ENCODE peak calls at places on chromosomes 3 and 15, in seven cellular contexts. One of them, this sample, is unnamed.

GRCh38 chr15:60554494-60554893 is 75.6 kb upstream of the ICE2 start:
- DNase-seq in DMS53: no peak
- DNase-seq in HEK293T: no peak
- DNase-seq in nucleus accumbens: no peak
- DNase-seq in nephron progenitor cell: no peak
- DNase-seq in ELR: no peak
- DNase-seq in NT2/D1: no peak
- DNase-seq in this sample: no peak

GRCh38 chr15:79689030-79689429 is 207.8 kb downstream of the MTHFS start:
- DNase-seq in DMS53: no peak
- DNase-seq in HEK293T: no peak
- DNase-seq in nucleus accumbens: no peak
- DNase-seq in nephron progenitor cell: no peak
- DNase-seq in ELR: no peak
- DNase-seq in NT2/D1: no peak
- DNase-seq in this sample: no peak

GRCh38 chr3:11622846-11623550 is 20.7 kb downstream of the VGLL4 start:
- DNase-seq in DMS53: no peak
- DNase-seq in HEK293T: no peak
- DNase-seq in nucleus accumbens: no peak
- DNase-seq in nephron progenitor cell: no peak
- DNase-seq in ELR: no peak
- DNase-seq in NT2/D1: no peak
- DNase-seq in this sample: no peak

GRCh38 chr3:114542359-114542758 is 248.5 kb downstream of the TIGIT start:
- DNase-seq in DMS53: no peak
- DNase-seq in HEK293T: no peak
- DNase-seq in nucleus accumbens: no peak
- DNase-seq in nephron progenitor cell: no peak
- DNase-seq in ELR: no peak
- DNase-seq in NT2/D1: peak
- DNase-seq in this sample: no peak

GRCh38 chr3:144097144-144097543 is 125.5 kb downstream of the DIPK2A start:
- DNase-seq in DMS53: peak
- DNase-seq in HEK293T: no peak
- DNase-seq in nucleus accumbens: no peak
- DNase-seq in nephron progenitor cell: no peak
- DNase-seq in ELR: no peak
- DNase-seq in NT2/D1: no peak
- DNase-seq in this sample: no peak

GRCh38 chr3:37054370-37054769 is 61.1 kb downstream of the MLH1 start:
- DNase-seq in DMS53: no peak
- DNase-seq in HEK293T: peak
- DNase-seq in nucleus accumbens: no peak
- DNase-seq in nephron progenitor cell: no peak
- DNase-seq in ELR: peak
- DNase-seq in NT2/D1: no peak
- DNase-seq in this sample: no peak

GRCh38 chr15:45132844-45133560 is 3.2 kb downstream of the DUOX1 start:
- DNase-seq in DMS53: no peak
- DNase-seq in HEK293T: no peak
- DNase-seq in nucleus accumbens: no peak
- DNase-seq in nephron progenitor cell: no peak
- DNase-seq in ELR: peak
- DNase-seq in NT2/D1: no peak
- DNase-seq in this sample: no peak

GRCh38 chr3:104598848-104599501 is 767.7 kb upstream of the ALCAM start:
- DNase-seq in DMS53: peak
- DNase-seq in HEK293T: no peak
- DNase-seq in nucleus accumbens: no peak
- DNase-seq in nephron progenitor cell: no peak
- DNase-seq in ELR: no peak
- DNase-seq in NT2/D1: no peak
- DNase-seq in this sample: no peak

GRCh38 chr15:48553559-48553958 is 92.0 kb downstream of the FBN1 start:
- DNase-seq in DMS53: no peak
- DNase-seq in HEK293T: no peak
- DNase-seq in nucleus accumbens: no peak
- DNase-seq in nephron progenitor cell: no peak
- DNase-seq in ELR: peak
- DNase-seq in NT2/D1: no peak
- DNase-seq in this sample: no peak

GRCh38 chr3:9074079-9074478 is 110.8 kb upstream of the RAD18 start:
- DNase-seq in DMS53: no peak
- DNase-seq in HEK293T: no peak
- DNase-seq in nucleus accumbens: no peak
- DNase-seq in nephron progenitor cell: no peak
- DNase-seq in ELR: no peak
- DNase-seq in NT2/D1: no peak
- DNase-seq in this sample: no peak

GRCh38 chr3:146547235-146547835 is 2.9 kb upstream of the PLSCR1 start:
- DNase-seq in DMS53: no peak
- DNase-seq in HEK293T: no peak
- DNase-seq in nucleus accumbens: no peak
- DNase-seq in nephron progenitor cell: no peak
- DNase-seq in ELR: no peak
- DNase-seq in NT2/D1: no peak
- DNase-seq in this sample: no peak

GRCh38 chr3:9403463-9403862 is 6.0 kb downstream of the SETD5 start:
- DNase-seq in DMS53: no peak
- DNase-seq in HEK293T: no peak
- DNase-seq in nucleus accumbens: no peak
- DNase-seq in nephron progenitor cell: no peak
- DNase-seq in ELR: no peak
- DNase-seq in NT2/D1: no peak
- DNase-seq in this sample: no peak

GRCh38 chr3:25468866-25469319 is 40.8 kb downstream of the RARB start:
- DNase-seq in DMS53: no peak
- DNase-seq in HEK293T: no peak
- DNase-seq in nucleus accumbens: no peak
- DNase-seq in nephron progenitor cell: peak
- DNase-seq in ELR: no peak
- DNase-seq in NT2/D1: no peak
- DNase-seq in this sample: no peak

GRCh38 chr3:57892423-57892822 is 115.8 kb upstream of the FLNB start:
- DNase-seq in DMS53: no peak
- DNase-seq in HEK293T: no peak
- DNase-seq in nucleus accumbens: no peak
- DNase-seq in nephron progenitor cell: no peak
- DNase-seq in ELR: no peak
- DNase-seq in NT2/D1: no peak
- DNase-seq in this sample: no peak

GRCh38 chr3:139937674-139938279 is 2.8 kb downstream of the CLSTN2 start:
- DNase-seq in DMS53: peak
- DNase-seq in HEK293T: peak
- DNase-seq in nucleus accumbens: peak
- DNase-seq in nephron progenitor cell: peak
- DNase-seq in ELR: peak
- DNase-seq in NT2/D1: no peak
- DNase-seq in this sample: no peak

GRCh38 chr3:707041-707440 is 385.8 kb upstream of the CNTN6 start:
- DNase-seq in DMS53: no peak
- DNase-seq in HEK293T: no peak
- DNase-seq in nucleus accumbens: no peak
- DNase-seq in nephron progenitor cell: no peak
- DNase-seq in ELR: no peak
- DNase-seq in NT2/D1: no peak
- DNase-seq in this sample: no peak

GRCh38 chr3:140251678-140252077 is 316.7 kb downstream of the CLSTN2 start:
- DNase-seq in DMS53: no peak
- DNase-seq in HEK293T: no peak
- DNase-seq in nucleus accumbens: no peak
- DNase-seq in nephron progenitor cell: no peak
- DNase-seq in ELR: no peak
- DNase-seq in NT2/D1: peak
- DNase-seq in this sample: no peak

GRCh38 chr15:71747128-71748083 is 62.9 kb upstream of the NR2E3 start:
- DNase-seq in DMS53: peak
- DNase-seq in HEK293T: peak
- DNase-seq in nucleus accumbens: no peak
- DNase-seq in nephron progenitor cell: no peak
- DNase-seq in ELR: peak
- DNase-seq in NT2/D1: no peak
- DNase-seq in this sample: no peak

This sample was measured in activated T-helper 9 cell treated with anti-CD3 and anti-CD28 coated beads, Interleukin-2, amount 50 U/mL, for 16 hours.